ENCODE peak calls at places on chromosomes 6 and 20, in eight cellular contexts. Q, B, L, S, H, W, G and U are unnamed samples.

GRCh38 chr6:116535109-116535508 is 10.4 kb downstream of the TRAPPC3L start:
- DNase-seq in B (no peak), L (no peak), W (peak; percentile 84), H (no peak), G (no peak), S (no peak), Q (no peak), U (no peak)

GRCh38 chr6:148789991-148790390 is 43.2 kb downstream of the UST start:
- DNase-seq in W (no peak), S (no peak), Q (no peak), H (no peak), G (no peak), B (no peak), L (no peak), U (no peak)

GRCh38 chr6:161549977-161550655 is 276.3 kb upstream of the AGPAT4 start:
- DNase-seq in L (no peak), W (peak; percentile 15), G (no peak), S (no peak), B (no peak), H (no peak), Q (no peak), U (no peak)

GRCh38 chr6:26215200-26216014 is 128.2 kb downstream of the HFE start:
- DNase-seq in H (no peak), S (no peak), Q (no peak), B (no peak), G (no peak), W (peak; percentile 57), L (no peak), U (no peak)

GRCh38 chr20:56388882-56389281 is 3.1 kb downstream of the AURKA start:
- DNase-seq in L (no peak), S (no peak), W (no peak), H (no peak), Q (no peak), G (no peak), B (no peak), U (no peak)

GRCh38 chr6:114272582-114272981 is 70.2 kb downstream of the HS3ST5 start:
- DNase-seq in L (no peak), H (no peak), G (no peak), B (no peak), S (no peak), Q (no peak), W (no peak), U (no peak)

GRCh38 chr6:137717074-137718073 is 149.7 kb upstream of the TNFAIP3 start:
- DNase-seq in B (no peak), S (peak; percentile 60), W (peak; percentile 89), L (no peak), Q (no peak), G (no peak), H (no peak), U (peak; percentile 80)

GRCh38 chr6:132830236-132830799 is 15.9 kb downstream of the RPS12 start:
- DNase-seq in W (peak; percentile 41), B (no peak), Q (no peak), L (no peak), S (no peak), G (no peak), H (no peak), U (no peak)

GRCh38 chr6:17418281-17419188 is 25.1 kb downstream of the CAP2 start:
- DNase-seq in H (no peak), W (peak; percentile 77), L (no peak), G (no peak), B (no peak), S (no peak), Q (no peak), U (peak; percentile 21)

GRCh38 chr20:54090230-54091119 is 20.1 kb upstream of the BCAS1 start:
- DNase-seq in L (no peak), Q (no peak), W (no peak), G (no peak), H (no peak), S (no peak), B (no peak), U (no peak)

GRCh38 chr6:155228549-155229166 is 35.2 kb upstream of the CLDN20 start:
- DNase-seq in L (no peak), Q (no peak), B (no peak), W (no peak), G (no peak), S (no peak), H (no peak), U (no peak)

GRCh38 chr6:119443993-119444641 is 94.6 kb upstream of the MAN1A1 start:
- DNase-seq in W (peak; percentile 52), G (no peak), H (no peak), Q (no peak), B (no peak), L (no peak), S (no peak), U (no peak)

DNA sequence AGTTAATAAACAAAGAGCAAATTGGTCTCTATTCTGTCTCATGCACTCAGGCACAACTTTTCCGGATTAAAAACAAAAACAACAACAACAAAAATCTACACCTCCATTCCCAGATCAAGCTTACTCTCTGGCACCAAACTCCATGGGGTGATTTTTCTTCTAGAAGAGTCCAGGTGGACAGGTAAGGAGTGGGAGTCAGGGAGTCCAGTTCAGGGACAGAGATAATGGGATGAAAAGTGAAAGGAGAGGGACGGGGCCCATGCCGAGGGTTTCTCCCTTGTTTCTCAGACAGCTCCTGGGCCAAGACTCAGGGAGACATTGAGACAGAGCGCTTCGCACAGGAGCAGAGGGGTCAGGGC is 437 bp upstream of the HLA-A start:
- DNase-seq in H (no peak), Q (no peak), B (no peak), S (no peak), L (no peak), W (no peak), G (no peak), U (no peak)
- TF ChIP-seq CTCF in H (no peak), Q (no peak), B (no peak), S (no peak), L (no peak), W (no peak), G (no peak), U (no peak)

GRCh38 chr6:61711849-61712248 is 574.2 kb downstream of the KHDRBS2 start:
- DNase-seq in Q (no peak), G (no peak), S (no peak), L (no peak), H (no peak), W (no peak), B (no peak), U (no peak)
- TF ChIP-seq CTCF in Q (no peak), G (no peak), S (no peak), L (no peak), H (no peak), W (no peak), B (no peak), U (no peak)

DNA sequence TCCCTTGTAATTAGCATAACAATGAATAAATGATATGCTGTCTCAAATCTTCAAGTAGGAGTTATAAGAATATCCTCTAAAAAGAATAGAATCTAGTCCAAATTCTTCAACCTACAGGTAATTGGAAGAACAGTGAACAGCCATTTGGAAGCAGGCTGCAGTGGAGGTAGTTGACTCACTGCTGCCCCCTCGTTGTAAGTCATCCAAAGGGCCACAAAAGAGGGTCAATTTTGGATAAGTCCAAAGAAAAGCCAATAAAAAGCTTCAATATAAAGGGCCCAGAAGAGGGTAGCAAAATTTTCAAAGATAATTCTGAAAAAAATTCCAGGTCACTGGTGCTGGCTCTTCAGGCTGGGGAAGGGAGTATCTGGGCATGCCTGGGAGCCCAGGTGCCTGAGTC is 60.8 kb upstream of the SSTR4 start:
- DNase-seq in L (peak; percentile 19), W (peak; percentile 55), Q (no peak), S (no peak), G (no peak), H (no peak), B (no peak), U (no peak)
- TF ChIP-seq CTCF in L (peak; percentile 41), W (peak; percentile 51), Q (peak; percentile 65), S (no peak), G (no peak), H (peak; percentile 50), B (peak; percentile 39), U (peak; percentile 37)

DNA sequence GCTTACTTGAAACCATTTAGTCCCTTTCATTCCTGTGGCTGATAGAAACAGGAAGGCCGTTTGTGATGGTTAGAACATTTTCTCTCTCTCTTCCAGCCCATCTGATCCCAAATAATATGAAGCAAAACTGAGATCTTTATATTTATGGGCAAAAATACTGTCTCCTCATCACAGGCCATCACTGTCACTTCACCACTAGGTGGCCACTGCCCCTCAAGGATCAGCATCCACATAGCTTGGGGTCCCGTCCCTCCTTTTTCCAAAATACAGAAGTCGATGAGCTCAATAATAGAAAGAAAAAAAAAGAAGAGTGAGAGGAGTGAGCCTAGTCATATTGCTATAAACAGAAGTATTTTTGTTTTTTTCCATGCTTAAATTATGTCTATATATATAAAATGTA is 46.4 kb upstream of the LAMP5 start:
- DNase-seq in W (no peak), Q (no peak), S (no peak), L (peak; percentile 7), G (no peak), B (no peak), H (no peak), U (no peak)
- TF ChIP-seq CTCF in W (peak; percentile 43), Q (peak; percentile 38), S (no peak), L (peak; percentile 41), G (peak; percentile 16), B (peak; percentile 47), H (peak; percentile 66), U (peak; percentile 56)

DNA sequence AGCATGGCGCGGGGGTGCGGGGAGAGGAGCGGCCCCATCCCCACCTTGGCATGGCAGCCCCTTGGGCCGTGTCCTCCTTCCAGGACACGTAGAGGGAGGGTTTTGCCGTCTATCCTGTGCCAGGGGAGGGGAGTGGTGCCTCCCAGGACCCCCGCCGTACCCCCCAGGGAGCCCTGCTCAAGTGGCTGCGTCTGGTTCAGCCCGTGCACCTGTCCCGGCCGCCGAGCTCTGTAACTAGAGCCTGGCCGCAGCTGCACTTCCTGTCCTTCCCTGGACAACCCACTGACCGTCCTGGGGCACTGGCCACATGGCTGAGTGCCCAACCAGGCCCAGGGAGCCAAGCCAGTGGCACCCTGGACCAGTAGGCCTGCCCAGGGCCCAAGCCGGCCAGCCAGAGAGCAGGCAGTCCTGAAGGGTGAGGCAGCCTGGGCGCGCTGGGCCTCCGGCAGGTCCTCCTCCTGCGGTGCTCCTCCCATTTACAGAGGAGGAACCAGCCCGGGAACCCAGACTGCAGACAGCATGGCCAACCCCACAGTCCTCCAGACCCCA is 8.9 kb downstream of the LAMA5 start:
- DNase-seq in H (no peak), W (no peak), B (no peak), G (peak; percentile 75), L (no peak), Q (peak; percentile 96), S (no peak), U (no peak)
- TF ChIP-seq CTCF in H (no peak), W (no peak), B (no peak), G (no peak), L (no peak), Q (no peak), S (no peak), U (no peak)

DNA sequence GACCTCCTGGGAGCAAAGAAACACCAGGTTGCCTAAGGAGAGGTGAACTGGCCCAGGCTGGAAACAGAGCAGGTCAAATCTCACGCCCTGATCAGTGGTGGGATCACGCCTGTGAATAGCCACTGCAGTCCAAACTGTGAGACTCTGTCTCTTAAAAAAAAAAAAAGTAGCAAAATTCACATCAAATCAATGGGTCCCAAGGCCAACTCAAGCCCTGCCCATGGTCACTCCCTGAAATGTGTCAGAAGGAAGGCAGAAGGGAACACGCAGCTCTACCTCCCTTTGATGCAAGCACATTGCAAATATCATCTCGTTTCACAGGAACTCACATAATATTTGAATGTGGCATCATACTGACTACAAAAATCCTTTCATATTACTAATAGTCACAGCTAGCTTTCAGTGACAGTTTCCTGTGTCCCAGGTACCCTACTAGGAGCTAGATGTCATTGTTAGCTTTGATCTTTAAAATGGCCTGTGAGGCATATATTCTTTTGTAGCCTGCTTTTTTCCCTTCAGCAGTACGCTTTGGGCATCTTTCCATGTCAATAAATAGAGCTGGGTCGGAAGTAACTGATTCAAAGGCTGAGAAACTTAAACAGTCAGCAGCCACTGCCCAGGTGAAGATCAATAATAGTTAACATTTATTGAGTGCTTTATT is 14.4 kb upstream of the TTPAL start:
- DNase-seq in G (no peak), H (no peak), Q (peak; percentile 83), B (no peak), W (no peak), L (no peak), S (no peak), U (no peak)
- TF ChIP-seq CTCF in G (no peak), H (no peak), Q (no peak), B (no peak), W (no peak), L (no peak), S (no peak), U (no peak)